ENCODE peak calls at places on chromosomes 2 and 18, in ten cellular contexts. X is HFF-Myc, N is small intestine, G is mesendoderm, H is BJ, W is AG04450, B is hepatocyte, D is colonic mucosa, T is OCI-LY7, F is neuronal stem cell. O is an unnamed sample.

GRCh38 chr2:181784556-181784955 is 104.2 kb upstream of the NEUROD1 start:
- DNase-seq in X (no peak), N (peak), G (no peak), H (no peak), W (no peak), B (no peak), D (no peak), T (no peak), F (no peak), O (no peak)

GRCh38 chr2:110748489-110748867 is 16.1 kb downstream of the ACOXL start:
- DNase-seq in X (no peak), N (peak), G (no peak), H (no peak), W (no peak), B (no peak), D (no peak), T (peak), F (no peak), O (no peak)

GRCh38 chr2:238302076-238302475 is 13.7 kb upstream of the PER2 start:
- DNase-seq in X (no peak), N (no peak), G (no peak), H (no peak), W (no peak), B (no peak), D (no peak), T (no peak), F (no peak), O (no peak)

GRCh38 chr2:937530-937929 is 13.1 kb upstream of the SNTG2 start:
- DNase-seq in X (no peak), N (no peak), G (no peak), H (no peak), W (no peak), B (no peak), D (no peak), T (no peak), F (no peak), O (no peak)

GRCh38 chr2:49240608-49241007 is 86.3 kb upstream of the FSHR start:
- DNase-seq in X (no peak), N (no peak), G (peak), H (no peak), W (no peak), B (peak), D (no peak), T (no peak), F (no peak), O (no peak)

GRCh38 chr18:8176554-8176953 is 432.7 kb upstream of the RAB12 start:
- DNase-seq in X (no peak), N (no peak), G (peak), H (no peak), W (no peak), B (no peak), D (no peak), T (no peak), F (no peak), O (no peak)

GRCh38 chr2:180050246-180050645 is 43.1 kb upstream of the CWC22 start:
- DNase-seq in X (no peak), N (no peak), G (no peak), H (peak), W (no peak), B (no peak), D (no peak), T (no peak), F (no peak), O (no peak)

GRCh38 chr2:19835818-19836281 is 65.9 kb downstream of the TTC32 start:
- DNase-seq in X (no peak), N (no peak), G (no peak), H (no peak), W (no peak), B (no peak), D (no peak), T (no peak), F (no peak), O (no peak)

GRCh38 chr2:3041246-3041645 is 336.4 kb downstream of the EIPR1 start:
- DNase-seq in X (no peak), N (no peak), G (no peak), H (no peak), W (no peak), B (no peak), D (no peak), T (no peak), F (no peak), O (no peak)

GRCh38 chr18:59096098-59096779 is 43.4 kb upstream of the SEC11C start:
- DNase-seq in X (no peak), N (no peak), G (peak), H (no peak), W (no peak), B (no peak), D (no peak), T (no peak), F (peak), O (no peak)

GRCh38 chr2:119264781-119265692 is 41.4 kb downstream of the STEAP3 start:
- DNase-seq in X (no peak), N (peak), G (peak), H (no peak), W (no peak), B (peak), D (peak), T (peak), F (no peak), O (peak)

GRCh38 chr18:1062592-1062991 is 157.9 kb downstream of the ADCYAP1 start:
- DNase-seq in X (no peak), N (no peak), G (peak), H (no peak), W (no peak), B (no peak), D (no peak), T (no peak), F (no peak), O (no peak)

GRCh38 chr2:115083216-115083615 is 640.8 kb downstream of the DPP10 start:
- DNase-seq in X (no peak), N (no peak), G (peak), H (no peak), W (no peak), B (peak), D (no peak), T (no peak), F (no peak), O (no peak)

GRCh38 chr2:131400849-131401248 is 36.9 kb upstream of the RAB6D start:
- DNase-seq in X (no peak), N (no peak), G (no peak), H (no peak), W (no peak), B (no peak), D (no peak), T (no peak), F (no peak), O (no peak)

GRCh38 chr2:75787532-75788132 is 76.9 kb upstream of the GCFC2 start:
- DNase-seq in X (peak), N (peak), G (peak), H (no peak), W (no peak), B (peak), D (no peak), T (peak), F (peak), O (peak)

GRCh38 chr2:70988726-70989648 is 5.7 kb downstream of the TEX261 start:
- DNase-seq in X (no peak), N (no peak), G (no peak), H (no peak), W (no peak), B (no peak), D (no peak), T (no peak), F (no peak), O (no peak)

GRCh38 chr18:74454279-74454741 is 2.8 kb downstream of the DIPK1C start:
- DNase-seq in X (no peak), N (no peak), G (no peak), H (no peak), W (no peak), B (no peak), D (no peak), T (no peak), F (peak), O (no peak)

GRCh38 chr2:41572154-41572553 is 475.7 kb upstream of the PKDCC start:
- DNase-seq in X (no peak), N (no peak), G (no peak), H (no peak), W (no peak), B (no peak), D (no peak), T (no peak), F (no peak), O (no peak)

GRCh38 chr2:145066795-145067194 is 546.9 kb upstream of the ZEB2 start:
- DNase-seq in X (no peak), N (no peak), G (no peak), H (no peak), W (no peak), B (no peak), D (no peak), T (no peak), F (peak), O (no peak)

GRCh38 chr18:65811307-65811706 is 60.5 kb downstream of the CDH7 start:
- DNase-seq in X (no peak), N (no peak), G (no peak), H (no peak), W (no peak), B (no peak), D (no peak), T (no peak), F (no peak), O (no peak)

GRCh38 chr2:134276381-134277172 is 22.7 kb downstream of the MGAT5 start:
- DNase-seq in X (no peak), N (no peak), G (no peak), H (no peak), W (no peak), B (no peak), D (no peak), T (no peak), F (no peak), O (no peak)

GRCh38 chr2:189265696-189266320 is 86.2 kb upstream of the COL5A2 start:
- DNase-seq in X (no peak), N (no peak), G (no peak), H (no peak), W (no peak), B (no peak), D (no peak), T (no peak), F (no peak), O (no peak)

GRCh38 chr18:49753643-49754042 is 59.7 kb downstream of the ACAA2 start:
- DNase-seq in X (no peak), N (no peak), G (no peak), H (no peak), W (no peak), B (no peak), D (no peak), T (no peak), F (no peak), O (no peak)

GRCh38 chr2:206572725-206573124 is 69.6 kb upstream of the FAM237A start:
- DNase-seq in X (no peak), N (no peak), G (no peak), H (no peak), W (no peak), B (no peak), D (no peak), T (no peak), F (no peak), O (no peak)

GRCh38 chr2:239152916-239153305 is 247.9 kb downstream of the HDAC4 start:
- DNase-seq in X (no peak), N (no peak), G (no peak), H (no peak), W (no peak), B (no peak), D (no peak), T (no peak), F (no peak), O (no peak)

GRCh38 chr18:39909706-39910105 is 2045.3 kb upstream of the PIK3C3 start:
- DNase-seq in X (no peak), N (no peak), G (no peak), H (no peak), W (no peak), B (no peak), D (no peak), T (no peak), F (no peak), O (no peak)

GRCh38 chr2:191838526-191838925 is 8.4 kb downstream of the CAVIN2 start:
- DNase-seq in X (no peak), N (no peak), G (no peak), H (no peak), W (no peak), B (no peak), D (no peak), T (no peak), F (no peak), O (no peak)

GRCh38 chr2:219452361-219453317 is 18.0 kb downstream of the SPEG start:
- DNase-seq in X (peak), N (no peak), G (peak), H (peak), W (peak), B (peak), D (no peak), T (no peak), F (no peak), O (no peak)

GRCh38 chr2:238125127-238125885 is 13.2 kb upstream of the KLHL30 start:
- DNase-seq in X (no peak), N (no peak), G (no peak), H (no peak), W (no peak), B (no peak), D (no peak), T (no peak), F (no peak), O (no peak)

GRCh38 chr2:145460151-145460550 is 940.2 kb upstream of the ZEB2 start:
- DNase-seq in X (peak), N (no peak), G (peak), H (no peak), W (no peak), B (no peak), D (no peak), T (no peak), F (no peak), O (peak)

GRCh38 chr2:216549926-216550690 is 51.5 kb downstream of the RPL37A start:
- DNase-seq in X (no peak), N (no peak), G (peak), H (no peak), W (no peak), B (no peak), D (peak), T (no peak), F (peak), O (no peak)

GRCh38 chr18:5556317-5556974 is 12.6 kb upstream of the EPB41L3 start:
- DNase-seq in X (no peak), N (peak), G (no peak), H (no peak), W (peak), B (no peak), D (no peak), T (no peak), F (no peak), O (no peak)

GRCh38 chr2:12127639-12128038 is 381.2 kb downstream of the LPIN1 start:
- DNase-seq in X (no peak), N (peak), G (no peak), H (no peak), W (no peak), B (no peak), D (no peak), T (peak), F (no peak), O (no peak)

GRCh38 chr2:150729495-150729955 is 242.1 kb upstream of the RND3 start:
- DNase-seq in X (no peak), N (no peak), G (no peak), H (no peak), W (no peak), B (no peak), D (no peak), T (no peak), F (no peak), O (no peak)

GRCh38 chr18:36580874-36581750 is 247.7 kb downstream of the TPGS2 start:
- DNase-seq in X (peak), N (no peak), G (no peak), H (peak), W (peak), B (no peak), D (no peak), T (no peak), F (no peak), O (no peak)

GRCh38 chr18:2589345-2590060 is 18.1 kb downstream of the NDC80 start:
- DNase-seq in X (no peak), N (no peak), G (peak), H (no peak), W (no peak), B (no peak), D (no peak), T (no peak), F (no peak), O (no peak)

GRCh38 chr2:156190532-156190931 is 142.0 kb downstream of the NR4A2 start:
- DNase-seq in X (no peak), N (peak), G (no peak), H (no peak), W (no peak), B (no peak), D (peak), T (no peak), F (no peak), O (no peak)

GRCh38 chr2:221463235-221463896 is 108.7 kb downstream of the EPHA4 start:
- DNase-seq in X (no peak), N (no peak), G (no peak), H (no peak), W (no peak), B (no peak), D (no peak), T (no peak), F (no peak), O (no peak)

GRCh38 chr2:59173325-59173724 is 932.2 kb upstream of the FANCL start:
- DNase-seq in X (no peak), N (no peak), G (no peak), H (no peak), W (no peak), B (no peak), D (no peak), T (no peak), F (no peak), O (no peak)

GRCh38 chr2:59180111-59180510 is 939.0 kb upstream of the FANCL start:
- DNase-seq in X (no peak), N (no peak), G (no peak), H (no peak), W (no peak), B (no peak), D (no peak), T (no peak), F (no peak), O (no peak)

GRCh38 chr2:59174536-59175243 is 933.6 kb upstream of the FANCL start:
- DNase-seq in X (no peak), N (no peak), G (no peak), H (no peak), W (no peak), B (no peak), D (no peak), T (no peak), F (no peak), O (no peak)

GRCh38 chr2:59177748-59178147 is 936.6 kb upstream of the FANCL start:
- DNase-seq in X (no peak), N (no peak), G (no peak), H (no peak), W (no peak), B (no peak), D (no peak), T (no peak), F (no peak), O (no peak)

GRCh38 chr2:59176737-59177136 is 935.6 kb upstream of the FANCL start:
- DNase-seq in X (no peak), N (no peak), G (peak), H (no peak), W (no peak), B (no peak), D (no peak), T (peak), F (no peak), O (no peak)
- H3K4me3 ChIP-seq in X (no peak), N (no peak), G (no peak), H (no peak), W (no peak), B (no peak), D (no peak), T (no peak), F (no peak), O (no peak)

GRCh38 chr2:99066602-99067001 is 74.9 kb upstream of the C2orf15 start:
- DNase-seq in X (peak), N (peak), G (peak), H (no peak), W (peak), B (peak), D (peak), T (peak), F (peak), O (peak)

GRCh38 chr2:99067871-99068270 is 73.6 kb upstream of the C2orf15 start:
- DNase-seq in X (no peak), N (no peak), G (no peak), H (no peak), W (no peak), B (no peak), D (no peak), T (no peak), F (no peak), O (no peak)

DNA sequence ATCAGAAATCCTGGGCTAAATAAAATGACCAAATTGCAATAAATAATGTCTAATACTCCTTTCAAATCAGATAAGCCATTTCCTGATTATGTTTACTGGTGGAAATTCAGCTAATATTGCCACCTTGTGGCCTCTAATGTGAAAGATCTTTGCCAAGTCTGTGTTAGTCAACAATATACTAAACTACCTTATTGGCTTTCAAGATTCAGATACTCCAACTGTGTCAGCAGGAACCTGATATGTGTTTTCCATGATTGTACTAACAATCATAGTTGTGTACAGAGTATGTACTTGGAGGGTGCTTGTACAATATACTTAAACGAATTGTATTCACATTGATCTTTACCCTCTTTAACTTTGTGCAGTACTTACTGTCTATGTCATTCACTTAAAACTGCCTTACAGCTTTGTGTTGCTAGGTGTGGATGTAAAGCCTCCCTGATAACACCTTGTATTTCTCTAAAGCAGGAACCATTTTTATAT is 75.4 kb upstream of the C2orf15 start:
- DNase-seq in X (peak), N (peak), G (peak), H (no peak), W (peak), B (peak), D (no peak), T (peak), F (peak), O (peak)
- H3K4me3 ChIP-seq in X (no peak), N (no peak), G (no peak), H (no peak), W (no peak), B (no peak), D (no peak), T (no peak), F (no peak), O (no peak)

DNA sequence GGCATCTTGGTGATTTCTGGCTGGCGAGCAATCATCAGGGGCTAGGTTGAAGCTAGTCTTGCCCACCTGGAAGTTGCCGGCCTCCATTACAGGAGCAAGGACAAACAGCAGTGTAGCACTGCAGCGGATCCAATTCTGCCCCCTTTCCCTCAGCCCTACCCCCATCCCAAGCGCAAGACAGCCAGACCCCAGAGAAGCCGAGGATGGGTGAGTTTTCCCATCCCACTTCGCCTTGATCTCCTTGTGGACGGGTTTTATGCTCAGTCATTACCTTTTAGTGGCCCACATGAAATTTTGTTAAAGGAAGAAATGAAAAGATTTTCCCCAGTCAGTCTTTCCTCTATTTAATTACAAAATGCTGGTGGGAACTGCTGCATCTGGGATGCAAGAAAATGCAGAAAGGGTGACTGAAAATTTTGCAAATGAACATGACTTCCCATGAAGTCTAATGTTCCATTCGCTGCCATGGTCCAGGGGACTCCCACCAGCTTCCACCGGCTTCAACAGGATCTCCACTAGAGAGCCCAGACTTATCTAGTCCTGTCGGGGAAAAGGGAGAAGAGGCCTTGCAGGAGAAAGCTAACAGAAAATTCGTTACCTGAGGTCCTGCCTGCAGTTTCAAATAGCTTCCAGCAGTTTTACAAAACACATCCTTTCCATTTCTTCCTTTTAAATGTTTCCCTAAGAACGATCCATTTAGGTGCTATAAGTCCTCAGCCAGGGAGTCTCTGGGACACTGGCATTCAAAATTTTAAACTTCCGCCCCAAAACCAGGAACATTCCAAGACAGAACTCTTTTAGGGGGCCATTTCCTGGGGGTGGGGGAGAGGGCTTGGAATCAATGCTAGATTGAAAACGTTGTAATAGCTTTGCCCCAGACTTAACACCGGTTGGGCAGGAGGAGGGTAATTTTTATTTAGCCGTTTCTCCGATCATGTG is 1.9 kb upstream of the HOXD9 start:
- DNase-seq in X (no peak), N (no peak), G (no peak), H (no peak), W (no peak), B (no peak), D (no peak), T (no peak), F (no peak), O (peak)
- H3K4me3 ChIP-seq in X (no peak), N (no peak), G (no peak), H (no peak), W (no peak), B (no peak), D (no peak), T (no peak), F (no peak), O (peak)

GRCh38 chr2:47060652-47061170 is 94.4 kb downstream of the STPG4 start:
- DNase-seq in X (no peak), N (no peak), G (no peak), H (no peak), W (no peak), B (no peak), D (no peak), T (no peak), F (no peak), O (no peak)

GRCh38 chr2:47056374-47056773 is 98.7 kb downstream of the STPG4 start:
- DNase-seq in X (peak), N (no peak), G (no peak), H (peak), W (peak), B (peak), D (no peak), T (no peak), F (no peak), O (peak)

GRCh38 chr2:47056875-47057731 is 98.0 kb downstream of the STPG4 start:
- DNase-seq in X (no peak), N (no peak), G (no peak), H (no peak), W (no peak), B (no peak), D (peak), T (no peak), F (no peak), O (peak)

GRCh38 chr2:47057732-47058012 is 97.4 kb downstream of the STPG4 start:
- DNase-seq in X (no peak), N (no peak), G (no peak), H (no peak), W (no peak), B (no peak), D (no peak), T (no peak), F (no peak), O (no peak)

GRCh38 chr2:47058061-47058931 is 96.8 kb downstream of the STPG4 start:
- DNase-seq in X (no peak), N (no peak), G (no peak), H (no peak), W (no peak), B (peak), D (no peak), T (no peak), F (no peak), O (no peak)
- H3K4me3 ChIP-seq in X (no peak), N (no peak), G (no peak), H (no peak), W (no peak), B (no peak), D (no peak), T (no peak), F (no peak), O (no peak)

O was measured in A673.